ENCODE peak calls at places on chromosomes 3 and 15, in ten cellular contexts. W, Y, U, T, L, O, X, M, J and N are unnamed samples.

GRCh38 chr15:57198654-57199241 is 177.6 kb upstream of the CGNL1 start:
- DNase-seq in W (no peak), Y (no peak), U (peak), T (peak), L (no peak), O (no peak), X (peak), M (no peak), J (peak), N (peak)

GRCh38 chr3:175149675-175150074 is 290.5 kb downstream of the NAALADL2 start:
- DNase-seq in W (no peak), Y (no peak), U (peak), T (peak), L (no peak), O (no peak), X (peak), M (peak), J (peak), N (peak)

GRCh38 chr3:38574411-38575278 is 74.8 kb downstream of the SCN5A start:
- DNase-seq in W (no peak), Y (no peak), U (no peak), T (no peak), L (no peak), O (no peak), X (no peak), M (peak), J (no peak), N (no peak)

GRCh38 chr15:55221090-55222011 is 24.6 kb upstream of the RSL24D1 start:
- DNase-seq in W (peak), Y (no peak), U (no peak), T (no peak), L (no peak), O (no peak), X (peak), M (no peak), J (no peak), N (no peak)

GRCh38 chr3:15955968-15956367 is 158.2 kb upstream of the ANKRD28 start:
- DNase-seq in W (no peak), Y (no peak), U (no peak), T (no peak), L (peak), O (no peak), X (no peak), M (no peak), J (no peak), N (no peak)

GRCh38 chr3:37116998-37117397 is 57.4 kb downstream of the LRRFIP2 start:
- DNase-seq in W (no peak), Y (no peak), U (no peak), T (no peak), L (no peak), O (no peak), X (no peak), M (no peak), J (no peak), N (no peak)

GRCh38 chr3:98556164-98557130 is 24.7 kb downstream of the GPR15 start:
- DNase-seq in W (peak), Y (peak), U (no peak), T (no peak), L (no peak), O (no peak), X (no peak), M (no peak), J (no peak), N (no peak)

GRCh38 chr15:69736161-69736560 is 283.5 kb downstream of the RPLP1 start:
- DNase-seq in W (no peak), Y (no peak), U (peak), T (no peak), L (no peak), O (no peak), X (no peak), M (no peak), J (no peak), N (no peak)

GRCh38 chr15:49015896-49016295 is 30.4 kb downstream of the SECISBP2L start:
- DNase-seq in W (no peak), Y (no peak), U (no peak), T (no peak), L (no peak), O (no peak), X (no peak), M (no peak), J (no peak), N (no peak)

GRCh38 chr15:75542386-75542797 is 36.7 kb downstream of the PTPN9 start:
- DNase-seq in W (peak), Y (no peak), U (no peak), T (no peak), L (no peak), O (no peak), X (no peak), M (no peak), J (no peak), N (no peak)